ENCODE peak calls at places on chromosomes 7 and 10, in five cellular contexts. L is GM12891, W is A549, Z is spleen, I is NB4. Y is an unnamed sample.

GRCh38 chr10:118698421-118698820 is 56.3 kb downstream of the CACUL1 start:
- DNase-seq in L (peak; percentile 20), W (peak; percentile 11), Z (peak; percentile 73), I (peak; percentile 78), Y (no peak)

GRCh38 chr10:61965694-61966284 is 64.3 kb downstream of the ARID5B start:
- DNase-seq in L (no peak), W (no peak), I (no peak), Z (no peak), Y (no peak)

GRCh38 chr7:135254-135653 is 57.1 kb upstream of the FAM20C start:
- DNase-seq in I (no peak), L (no peak), Z (no peak), W (no peak), Y (no peak)

GRCh38 chr7:68488366-68489060 is 1109.8 kb upstream of the AUTS2 start:
- DNase-seq in L (no peak), W (no peak), I (peak; percentile 40), Z (no peak), Y (no peak)

GRCh38 chr10:119896061-119896655 is 3.6 kb downstream of the SEC23IP start:
- DNase-seq in Z (no peak), W (no peak), I (peak; percentile 87), L (no peak), Y (peak; percentile 17)

GRCh38 chr7:30761214-30762156 is 9.6 kb downstream of the INMT start:
- DNase-seq in W (no peak), L (no peak), Z (no peak), I (no peak), Y (no peak)

GRCh38 chr10:8460626-8461025 is 406.1 kb downstream of the GATA3 start:
- DNase-seq in L (no peak), Z (no peak), I (no peak), W (no peak), Y (no peak)

GRCh38 chr10:86286591-86287421 is 79.8 kb downstream of the GRID1 start:
- DNase-seq in L (no peak), W (no peak), Z (peak; percentile 60), I (no peak), Y (no peak)

GRCh38 chr10:93813507-93814465 is 56.0 kb downstream of the LGI1 start:
- DNase-seq in L (no peak), Z (peak; percentile 78), I (peak; percentile 71), W (peak; percentile 44), Y (peak; percentile 28)

GRCh38 chr7:149883049-149883439 is 9.3 kb downstream of the ATP6V0E2 start:
- DNase-seq in I (peak; percentile 1), L (no peak), W (no peak), Z (no peak), Y (no peak)

GRCh38 chr10:30098624-30099023 is 39.2 kb upstream of the JCAD start:
- DNase-seq in Z (no peak), I (no peak), L (no peak), W (no peak), Y (no peak)

GRCh38 chr10:69353981-69354635 is 62.6 kb downstream of the TACR2 start:
- DNase-seq in Z (no peak), L (no peak), I (no peak), W (no peak), Y (no peak)

GRCh38 chr10:5493698-5494097 is 5.7 kb downstream of the CALML5 start:
- DNase-seq in I (no peak), W (no peak), Z (no peak), L (no peak), Y (no peak)

GRCh38 chr7:142759433-142759832 is 10.2 kb downstream of the PRSS1 start:
- DNase-seq in L (no peak), W (no peak), I (no peak), Z (no peak), Y (no peak)

GRCh38 chr7:141012044-141012685 is 2.6 kb downstream of the MRPS33 start:
- DNase-seq in W (peak; percentile 56), Z (peak; percentile 78), L (peak; percentile 20), I (peak; percentile 79), Y (peak; percentile 39)

GRCh38 chr7:75875113-75876080 is 3.4 kb upstream of the RHBDD2 start:
- DNase-seq in Z (no peak), W (no peak), L (no peak), I (no peak), Y (no peak)

GRCh38 chr10:10591682-10592412 is 425.8 kb upstream of the CELF2 start:
- DNase-seq in W (no peak), Z (no peak), L (no peak), I (no peak), Y (no peak)

GRCh38 chr10:71245420-71246325 is 33.3 kb downstream of the UNC5B start:
- DNase-seq in I (no peak), W (no peak), L (no peak), Z (no peak), Y (no peak)

GRCh38 chr7:52030722-52031121 is 714.1 kb upstream of the COBL start:
- DNase-seq in I (no peak), W (no peak), Z (no peak), L (no peak), Y (no peak)

GRCh38 chr7:153297141-153297540 is 537.6 kb downstream of the ACTR3B start:
- DNase-seq in L (no peak), I (no peak), W (no peak), Z (no peak), Y (no peak)

GRCh38 chr10:37754538-37755323 is 102.7 kb downstream of the ZNF248 start:
- DNase-seq in W (peak; percentile 25), I (peak; percentile 98), Z (no peak), L (no peak), Y (no peak)

GRCh38 chr7:157508477-157508881 is 171.7 kb downstream of the DNAJB6 start:
- DNase-seq in L (no peak), I (no peak), W (no peak), Z (peak; percentile 70), Y (no peak)

GRCh38 chr7:94127026-94127425 is 122.9 kb upstream of the BET1 start:
- DNase-seq in L (no peak), Z (no peak), I (no peak), W (no peak), Y (no peak)

GRCh38 chr7:119974972-119975371 is 298.0 kb upstream of the KCND2 start:
- DNase-seq in Z (no peak), W (no peak), I (no peak), L (no peak), Y (no peak)

GRCh38 chr7:116539879-116540278 is 15.0 kb downstream of the CAV1 start:
- DNase-seq in L (no peak), I (no peak), Z (no peak), W (no peak), Y (no peak)

GRCh38 chr7:116543664-116544063 is 18.8 kb downstream of the CAV1 start:
- DNase-seq in I (no peak), L (no peak), W (no peak), Z (no peak), Y (no peak)

GRCh38 chr7:116540743-116541142 is 15.9 kb downstream of the CAV1 start:
- DNase-seq in Z (no peak), W (peak; percentile 35), I (no peak), L (no peak), Y (peak; percentile 3)

GRCh38 chr7:116542618-116543017 is 17.8 kb downstream of the CAV1 start:
- DNase-seq in I (no peak), Z (no peak), W (no peak), L (no peak), Y (no peak)

GRCh38 chr7:116541951-116542350 is 17.1 kb downstream of the CAV1 start:
- DNase-seq in W (no peak), L (no peak), Z (no peak), I (no peak), Y (peak; percentile 3)
- TF ChIP-seq POLR2A in W (no peak), L (no peak), Z (no peak), I (no peak), Y (no peak)

GRCh38 chr7:2863461-2864066 is 19.5 kb upstream of the GNA12 start:
- DNase-seq in I (peak; percentile 100), L (peak; percentile 66), W (peak; percentile 80), Z (peak; percentile 87), Y (peak; percentile 54)
- TF ChIP-seq POLR2A in I (peak; percentile 54), L (peak; percentile 95), W (no peak), Z (no peak), Y (peak; percentile 34)

GRCh38 chr7:47572101-47572460 is 9.8 kb downstream of the TNS3 start:
- DNase-seq in I (no peak), W (no peak), Z (no peak), L (no peak), Y (no peak)

GRCh38 chr7:47570649-47571050 is 11.3 kb downstream of the TNS3 start:
- DNase-seq in W (no peak), Z (no peak), L (no peak), I (no peak), Y (no peak)

GRCh38 chr7:47572939-47573757 is 8.8 kb downstream of the TNS3 start:
- DNase-seq in W (no peak), Z (no peak), I (no peak), L (no peak), Y (no peak)

GRCh38 chr7:47573758-47574472 is 8.0 kb downstream of the TNS3 start:
- DNase-seq in W (no peak), L (no peak), I (peak; percentile 63), Z (no peak), Y (no peak)

GRCh38 chr7:47571355-47572100 is 10.4 kb downstream of the TNS3 start:
- DNase-seq in I (peak; percentile 47), W (no peak), L (no peak), Z (peak; percentile 92), Y (no peak)
- TF ChIP-seq POLR2A in I (no peak), W (no peak), L (no peak), Z (no peak), Y (no peak)

GRCh38 chr7:115066050-115066449 is 144.2 kb downstream of the MDFIC start:
- DNase-seq in L (no peak), I (no peak), Z (peak; percentile 47), W (no peak), Y (no peak)

GRCh38 chr7:115066634-115067033 is 144.7 kb downstream of the MDFIC start:
- DNase-seq in W (no peak), Z (no peak), I (no peak), L (no peak), Y (no peak)

GRCh38 chr7:115068220-115068619 is 146.3 kb downstream of the MDFIC start:
- DNase-seq in I (no peak), Z (no peak), W (no peak), L (no peak), Y (no peak)

GRCh38 chr7:115070311-115070710 is 148.4 kb downstream of the MDFIC start:
- DNase-seq in W (no peak), L (no peak), Z (no peak), I (no peak), Y (no peak)
- TF ChIP-seq POLR2A in W (no peak), L (no peak), Z (no peak), I (no peak), Y (no peak)

GRCh38 chr7:50644586-50644985 is 79.4 kb upstream of the DDC start:
- DNase-seq in Z (no peak), L (no peak), W (no peak), I (no peak), Y (peak; percentile 2)
- TF ChIP-seq POLR2A in Z (no peak), L (no peak), W (no peak), I (no peak), Y (no peak)

DNA sequence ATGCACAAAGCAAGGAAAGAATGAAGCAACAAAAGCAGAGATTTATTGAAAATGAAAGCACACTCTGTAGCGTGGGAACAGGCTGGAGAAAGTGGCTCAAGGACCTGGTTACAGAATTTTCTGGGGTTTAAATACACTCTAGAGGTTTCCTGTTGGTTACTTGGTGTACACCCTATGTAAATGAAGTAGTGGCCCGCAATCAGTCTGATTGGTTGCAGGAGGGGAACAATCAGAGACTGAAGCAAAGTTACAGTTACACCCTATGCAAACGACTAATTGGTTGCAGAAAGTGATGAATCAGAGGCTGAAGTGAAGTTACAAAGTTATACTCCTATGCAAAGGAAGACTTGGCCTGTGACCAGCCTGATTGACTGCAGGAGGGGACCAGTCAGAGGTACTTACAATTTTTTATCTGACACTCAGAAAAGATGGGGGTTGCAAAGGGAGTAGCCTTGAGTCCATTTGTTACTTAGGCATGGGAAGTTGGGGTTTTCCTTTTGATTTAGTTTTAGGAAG is 3.6 kb upstream of the MTPN start:
- DNase-seq in Z (no peak), I (peak; percentile 72), L (no peak), W (no peak), Y (no peak)
- TF ChIP-seq POLR2A in Z (peak; percentile 56), I (no peak), L (no peak), W (no peak), Y (no peak)